ENCODE peak calls at places on chromosomes 13 and 19, in five cellular contexts. One of them, this sample, is unnamed.

GRCh38 chr13:23467048-23467931 is 33.8 kb upstream of the SACS start:
- DNase-seq in vagina: no peak
- DNase-seq in endothelial cell of umbilical vein: no peak
- DNase-seq in sigmoid colon: no peak
- DNase-seq in stomach: no peak
- DNase-seq in this sample: no peak

GRCh38 chr19:32397736-32398135 is 7.8 kb upstream of the DPY19L3 start:
- DNase-seq in stomach: no peak
- DNase-seq in endothelial cell of umbilical vein: no peak
- DNase-seq in vagina: no peak
- DNase-seq in sigmoid colon: no peak
- DNase-seq in this sample: no peak

GRCh38 chr19:14081797-14082674 is 3.5 kb downstream of the C19orf67 start:
- DNase-seq in endothelial cell of umbilical vein: no peak
- DNase-seq in stomach: peak; percentile 45
- DNase-seq in sigmoid colon: peak; percentile 80
- DNase-seq in vagina: no peak
- DNase-seq in this sample: no peak

GRCh38 chr13:24187185-24187584 is 26.7 kb downstream of the SPATA13 start:
- DNase-seq in stomach: no peak
- DNase-seq in endothelial cell of umbilical vein: no peak
- DNase-seq in sigmoid colon: no peak
- DNase-seq in vagina: no peak
- DNase-seq in this sample: no peak

GRCh38 chr13:57665471-57665870 is 33.9 kb downstream of the PCDH17 start:
- DNase-seq in endothelial cell of umbilical vein: no peak
- DNase-seq in stomach: no peak
- DNase-seq in vagina: no peak
- DNase-seq in sigmoid colon: no peak
- DNase-seq in this sample: no peak

GRCh38 chr13:46063292-46063691 is 10.7 kb upstream of the ZC3H13 start:
- DNase-seq in endothelial cell of umbilical vein: no peak
- DNase-seq in stomach: no peak
- DNase-seq in sigmoid colon: no peak
- DNase-seq in vagina: no peak
- DNase-seq in this sample: no peak

GRCh38 chr13:52104624-52105023 is 24.2 kb downstream of the NEK5 start:
- DNase-seq in stomach: no peak
- DNase-seq in sigmoid colon: no peak
- DNase-seq in endothelial cell of umbilical vein: no peak
- DNase-seq in vagina: no peak
- DNase-seq in this sample: no peak

GRCh38 chr13:96527497-96527896 is 437.6 kb downstream of the HS6ST3 start:
- DNase-seq in endothelial cell of umbilical vein: no peak
- DNase-seq in vagina: no peak
- DNase-seq in stomach: no peak
- DNase-seq in sigmoid colon: no peak
- DNase-seq in this sample: no peak

GRCh38 chr13:68808456-68808855 is 1299.2 kb upstream of the ATXN8OS start:
- DNase-seq in endothelial cell of umbilical vein: no peak
- DNase-seq in vagina: no peak
- DNase-seq in stomach: no peak
- DNase-seq in sigmoid colon: no peak
- DNase-seq in this sample: no peak

GRCh38 chr13:34044041-34044440 is 226.1 kb downstream of the RFC3 start:
- DNase-seq in endothelial cell of umbilical vein: no peak
- DNase-seq in stomach: no peak
- DNase-seq in sigmoid colon: no peak
- DNase-seq in vagina: no peak
- DNase-seq in this sample: no peak

GRCh38 chr13:97414392-97414791 is 19.6 kb upstream of the RAP2A start:
- DNase-seq in stomach: no peak
- DNase-seq in sigmoid colon: no peak
- DNase-seq in endothelial cell of umbilical vein: no peak
- DNase-seq in vagina: no peak
- DNase-seq in this sample: no peak

GRCh38 chr19:45103200-45103624 is 10.2 kb downstream of the PPP1R37 start:
- DNase-seq in stomach: no peak
- DNase-seq in vagina: no peak
- DNase-seq in sigmoid colon: peak; percentile 73
- DNase-seq in endothelial cell of umbilical vein: no peak
- DNase-seq in this sample: no peak

GRCh38 chr19:16569609-16570320 is 2.5 kb downstream of the SLC35E1 start:
- DNase-seq in sigmoid colon: no peak
- DNase-seq in endothelial cell of umbilical vein: no peak
- DNase-seq in stomach: peak; percentile 71
- DNase-seq in vagina: no peak
- DNase-seq in this sample: peak; percentile 77

GRCh38 chr13:75447493-75447892 is 34.5 kb downstream of the TBC1D4 start:
- DNase-seq in vagina: no peak
- DNase-seq in endothelial cell of umbilical vein: no peak
- DNase-seq in sigmoid colon: no peak
- DNase-seq in stomach: no peak
- DNase-seq in this sample: no peak

GRCh38 chr19:38039966-38040365 is 133.0 kb downstream of the SIPA1L3 start:
- DNase-seq in endothelial cell of umbilical vein: peak; percentile 30
- DNase-seq in sigmoid colon: no peak
- DNase-seq in stomach: no peak
- DNase-seq in vagina: no peak
- DNase-seq in this sample: no peak

GRCh38 chr13:76944457-76944856 is 3.9 kb upstream of the ACOD1 start:
- DNase-seq in stomach: no peak
- DNase-seq in vagina: no peak
- DNase-seq in endothelial cell of umbilical vein: no peak
- DNase-seq in sigmoid colon: no peak
- DNase-seq in this sample: no peak

GRCh38 chr19:9940778-9941177 is 4.5 kb upstream of the OLFM2 start:
- DNase-seq in stomach: no peak
- DNase-seq in vagina: no peak
- DNase-seq in endothelial cell of umbilical vein: no peak
- DNase-seq in sigmoid colon: no peak
- DNase-seq in this sample: no peak

GRCh38 chr13:59424661-59425060 is 739.1 kb downstream of the DIAPH3 start:
- DNase-seq in sigmoid colon: no peak
- DNase-seq in stomach: no peak
- DNase-seq in endothelial cell of umbilical vein: no peak
- DNase-seq in vagina: no peak
- DNase-seq in this sample: no peak

GRCh38 chr19:21839966-21840365 is 4.0 kb upstream of the ZNF43 start:
- DNase-seq in stomach: no peak
- DNase-seq in sigmoid colon: no peak
- DNase-seq in vagina: no peak
- DNase-seq in endothelial cell of umbilical vein: no peak
- DNase-seq in this sample: no peak

GRCh38 chr19:21838646-21839045 is 2.7 kb upstream of the ZNF43 start:
- DNase-seq in sigmoid colon: no peak
- DNase-seq in endothelial cell of umbilical vein: no peak
- DNase-seq in vagina: no peak
- DNase-seq in stomach: no peak
- DNase-seq in this sample: no peak

GRCh38 chr19:21835429-21835809 is 563 bp downstream of the ZNF43 start:
- DNase-seq in stomach: no peak
- DNase-seq in sigmoid colon: no peak
- DNase-seq in endothelial cell of umbilical vein: no peak
- DNase-seq in vagina: peak; percentile 52
- DNase-seq in this sample: no peak

GRCh38 chr19:21833733-21834132 is 2.2 kb downstream of the ZNF43 start:
- DNase-seq in vagina: no peak
- DNase-seq in endothelial cell of umbilical vein: no peak
- DNase-seq in sigmoid colon: no peak
- DNase-seq in stomach: no peak
- DNase-seq in this sample: no peak

DNA sequence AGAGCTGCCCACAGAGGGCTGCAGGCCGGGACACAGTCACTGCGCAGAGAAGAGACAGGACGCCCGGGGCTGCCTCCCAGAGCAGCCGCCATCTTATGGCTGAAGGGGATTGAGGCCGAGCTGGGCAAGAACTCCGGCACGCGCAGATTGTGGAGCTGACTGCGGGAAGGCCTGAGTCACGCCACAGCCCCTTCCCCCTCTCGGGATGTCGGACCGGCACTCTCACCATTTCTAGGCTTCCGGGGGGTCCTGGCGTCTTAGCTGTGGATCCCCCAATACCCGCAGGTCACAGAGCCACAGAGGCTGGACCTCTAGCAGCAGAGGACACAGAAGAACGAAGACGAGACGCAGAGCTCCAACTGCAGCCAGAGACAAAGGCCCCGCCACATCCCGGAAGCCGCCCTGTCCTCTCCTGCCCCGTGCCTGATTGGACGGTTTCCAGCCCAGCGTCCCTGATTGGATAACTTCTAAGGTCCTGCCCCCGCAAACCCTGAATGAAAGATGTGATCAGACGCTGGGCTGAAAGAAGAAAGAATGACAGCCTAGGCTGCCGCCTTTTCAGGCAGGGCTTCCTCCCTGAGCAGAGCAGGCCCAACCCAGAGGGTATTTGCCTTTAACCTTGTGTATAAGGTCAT is at the start of gene ZNF43:
- DNase-seq in vagina: peak; percentile 95
- DNase-seq in sigmoid colon: peak; percentile 99
- DNase-seq in endothelial cell of umbilical vein: peak; percentile 91
- DNase-seq in stomach: peak; percentile 96
- DNase-seq in this sample: peak; percentile 87
- TF ChIP-seq POLR2A in vagina: peak; percentile 71
- TF ChIP-seq POLR2A in sigmoid colon: peak; percentile 81
- TF ChIP-seq POLR2A in endothelial cell of umbilical vein: peak; percentile 92
- TF ChIP-seq POLR2A in stomach: no peak
- TF ChIP-seq POLR2A in this sample: peak; percentile 57

GRCh38 chr13:99734013-99734693 is 232.9 kb downstream of the TM9SF2 start:
- DNase-seq in stomach: no peak
- DNase-seq in sigmoid colon: no peak
- DNase-seq in endothelial cell of umbilical vein: no peak
- DNase-seq in vagina: no peak
- DNase-seq in this sample: no peak
- TF ChIP-seq POLR2AphosphoS5 in stomach: no peak
- TF ChIP-seq POLR2AphosphoS5 in sigmoid colon: no peak
- TF ChIP-seq POLR2AphosphoS5 in endothelial cell of umbilical vein: no peak
- TF ChIP-seq POLR2AphosphoS5 in vagina: no peak
- TF ChIP-seq POLR2AphosphoS5 in this sample: no peak

GRCh38 chr13:81540777-81541176 is 1199.9 kb upstream of the SPRY2 start:
- DNase-seq in stomach: no peak
- DNase-seq in vagina: no peak
- DNase-seq in endothelial cell of umbilical vein: no peak
- DNase-seq in sigmoid colon: no peak
- DNase-seq in this sample: no peak
- TF ChIP-seq CTCF in stomach: no peak
- TF ChIP-seq CTCF in vagina: no peak
- TF ChIP-seq CTCF in endothelial cell of umbilical vein: no peak
- TF ChIP-seq CTCF in sigmoid colon: no peak
- TF ChIP-seq CTCF in this sample: peak; percentile 15

GRCh38 chr19:2982556-2982955 is 5.2 kb downstream of the TLE6 start:
- DNase-seq in vagina: no peak
- DNase-seq in sigmoid colon: no peak
- DNase-seq in stomach: no peak
- DNase-seq in endothelial cell of umbilical vein: no peak
- DNase-seq in this sample: no peak

GRCh38 chr19:2982983-2983350 is 5.6 kb downstream of the TLE6 start:
- DNase-seq in sigmoid colon: peak; percentile 98
- DNase-seq in vagina: no peak
- DNase-seq in endothelial cell of umbilical vein: peak; percentile 93
- DNase-seq in stomach: peak; percentile 90
- DNase-seq in this sample: peak; percentile 79

GRCh38 chr19:2983351-2984195 is 6.2 kb downstream of the TLE6 start:
- DNase-seq in endothelial cell of umbilical vein: peak; percentile 64
- DNase-seq in stomach: no peak
- DNase-seq in sigmoid colon: peak; percentile 86
- DNase-seq in vagina: no peak
- DNase-seq in this sample: no peak

GRCh38 chr19:2981898-2982297 is 4.5 kb downstream of the TLE6 start:
- DNase-seq in endothelial cell of umbilical vein: no peak
- DNase-seq in vagina: no peak
- DNase-seq in stomach: no peak
- DNase-seq in sigmoid colon: no peak
- DNase-seq in this sample: no peak

GRCh38 chr19:2984196-2984490 is 6.8 kb downstream of the TLE6 start:
- DNase-seq in sigmoid colon: no peak
- DNase-seq in vagina: no peak
- DNase-seq in stomach: no peak
- DNase-seq in endothelial cell of umbilical vein: no peak
- DNase-seq in this sample: no peak
- TF ChIP-seq POLR2A in sigmoid colon: no peak
- TF ChIP-seq POLR2A in vagina: no peak
- TF ChIP-seq POLR2A in stomach: no peak
- TF ChIP-seq POLR2A in endothelial cell of umbilical vein: no peak
- TF ChIP-seq POLR2A in this sample: no peak

DNA sequence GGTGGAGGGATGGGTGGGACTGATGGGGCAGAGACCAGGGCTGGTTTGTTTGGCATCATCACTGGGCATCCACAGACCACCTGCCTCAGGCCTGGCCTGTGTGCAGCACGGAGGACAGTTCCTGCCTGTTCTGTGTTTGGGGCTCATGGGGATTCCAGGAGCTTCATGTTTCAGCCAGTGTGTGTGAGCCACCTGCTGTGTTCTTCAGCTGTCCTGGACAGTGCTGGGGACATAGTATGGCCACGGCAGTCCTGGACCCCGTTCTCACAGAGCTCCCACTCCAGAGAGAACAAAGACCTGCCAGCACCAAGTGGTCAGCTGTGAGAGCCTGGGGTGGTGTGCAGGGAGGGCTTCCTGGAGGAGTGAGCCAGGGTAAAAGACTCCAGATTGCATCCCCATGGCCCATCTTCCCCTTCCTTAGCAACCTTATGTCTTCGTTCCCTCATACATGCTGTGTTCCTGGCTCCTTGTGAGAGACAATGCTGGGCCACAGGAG is 2.0 kb upstream of the CCDC97 start:
- DNase-seq in sigmoid colon: no peak
- DNase-seq in stomach: no peak
- DNase-seq in vagina: no peak
- DNase-seq in endothelial cell of umbilical vein: no peak
- DNase-seq in this sample: no peak
- TF ChIP-seq POLR2AphosphoS5 in sigmoid colon: no peak
- TF ChIP-seq POLR2AphosphoS5 in stomach: no peak
- TF ChIP-seq POLR2AphosphoS5 in vagina: no peak
- TF ChIP-seq POLR2AphosphoS5 in endothelial cell of umbilical vein: no peak
- TF ChIP-seq POLR2AphosphoS5 in this sample: no peak